ENCODE peak calls at places on chromosomes 6 and 20, in seven cellular contexts. One of them, this sample, is unnamed.

GRCh38 chr6:36657942-36658544 is 20.5 kb upstream of the CDKN1A start:
- DNase-seq in ovary: no peak
- DNase-seq in left ventricle myocardium inferior: no peak
- DNase-seq in right atrium auricular region: no peak
- DNase-seq in mammary epithelial cell: peak; percentile 86
- DNase-seq in transverse colon: no peak
- DNase-seq in lower lobe of right lung: no peak
- DNase-seq in this sample: no peak

GRCh38 chr6:169958510-169958909 is 207.1 kb downstream of the ERMARD start:
- DNase-seq in ovary: no peak
- DNase-seq in left ventricle myocardium inferior: no peak
- DNase-seq in right atrium auricular region: peak; percentile 16
- DNase-seq in mammary epithelial cell: no peak
- DNase-seq in transverse colon: no peak
- DNase-seq in lower lobe of right lung: no peak
- DNase-seq in this sample: no peak

GRCh38 chr6:113649276-113649675 is 207.9 kb upstream of the MARCKS start:
- DNase-seq in ovary: no peak
- DNase-seq in left ventricle myocardium inferior: no peak
- DNase-seq in right atrium auricular region: no peak
- DNase-seq in mammary epithelial cell: peak; percentile 93
- DNase-seq in transverse colon: no peak
- DNase-seq in lower lobe of right lung: no peak
- DNase-seq in this sample: no peak

GRCh38 chr6:158642097-158642601 is 2.4 kb downstream of the DYNLT1 start:
- DNase-seq in ovary: peak; percentile 41
- DNase-seq in left ventricle myocardium inferior: no peak
- DNase-seq in right atrium auricular region: peak; percentile 63
- DNase-seq in mammary epithelial cell: peak; percentile 81
- DNase-seq in transverse colon: no peak
- DNase-seq in lower lobe of right lung: no peak
- DNase-seq in this sample: peak; percentile 84

GRCh38 chr6:14077193-14077853 is 40.2 kb upstream of the CD83 start:
- DNase-seq in ovary: no peak
- DNase-seq in left ventricle myocardium inferior: no peak
- DNase-seq in right atrium auricular region: no peak
- DNase-seq in mammary epithelial cell: no peak
- DNase-seq in transverse colon: no peak
- DNase-seq in lower lobe of right lung: no peak
- DNase-seq in this sample: no peak

GRCh38 chr6:45082091-45082490 is 246.0 kb upstream of the RUNX2 start:
- DNase-seq in ovary: no peak
- DNase-seq in left ventricle myocardium inferior: no peak
- DNase-seq in right atrium auricular region: no peak
- DNase-seq in mammary epithelial cell: no peak
- DNase-seq in transverse colon: no peak
- DNase-seq in lower lobe of right lung: no peak
- DNase-seq in this sample: no peak

GRCh38 chr6:82741996-82742385 is 323.6 kb downstream of the UBE3D start:
- DNase-seq in ovary: no peak
- DNase-seq in left ventricle myocardium inferior: no peak
- DNase-seq in right atrium auricular region: no peak
- DNase-seq in mammary epithelial cell: no peak
- DNase-seq in transverse colon: no peak
- DNase-seq in lower lobe of right lung: no peak
- DNase-seq in this sample: no peak

GRCh38 chr6:170212956-170213636 is 77.8 kb downstream of the DLL1 start:
- DNase-seq in ovary: no peak
- DNase-seq in left ventricle myocardium inferior: no peak
- DNase-seq in right atrium auricular region: peak; percentile 11
- DNase-seq in mammary epithelial cell: no peak
- DNase-seq in transverse colon: no peak
- DNase-seq in lower lobe of right lung: no peak
- DNase-seq in this sample: no peak

GRCh38 chr6:126228001-126228791 is 111.7 kb upstream of the CENPW start:
- DNase-seq in ovary: no peak
- DNase-seq in left ventricle myocardium inferior: no peak
- DNase-seq in right atrium auricular region: no peak
- DNase-seq in mammary epithelial cell: no peak
- DNase-seq in transverse colon: no peak
- DNase-seq in lower lobe of right lung: no peak
- DNase-seq in this sample: no peak

GRCh38 chr6:18254793-18255192 is 9.5 kb downstream of the DEK start:
- DNase-seq in ovary: no peak
- DNase-seq in left ventricle myocardium inferior: no peak
- DNase-seq in right atrium auricular region: no peak
- DNase-seq in mammary epithelial cell: no peak
- DNase-seq in transverse colon: no peak
- DNase-seq in lower lobe of right lung: no peak
- DNase-seq in this sample: no peak

DNA sequence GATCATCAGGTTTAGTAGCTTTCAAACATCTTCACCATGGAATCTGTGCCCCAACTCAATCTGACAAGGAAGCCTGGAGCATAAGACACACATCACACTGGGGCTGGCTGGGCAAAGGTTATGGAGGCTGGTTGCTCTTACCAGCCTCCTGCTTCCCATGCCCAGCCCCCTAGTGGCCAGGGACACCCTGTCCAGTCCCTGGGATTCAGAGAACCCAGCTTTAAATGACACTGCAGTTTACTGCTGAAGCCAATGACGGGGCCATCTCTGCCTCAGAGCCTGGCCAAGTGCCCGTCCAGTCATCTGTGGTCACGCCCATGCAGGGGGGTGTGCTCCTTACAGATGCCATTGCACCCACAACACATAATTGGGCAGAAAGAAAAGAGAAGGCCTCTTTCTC is 272.9 kb downstream of the SMOC2 start:
- DNase-seq in ovary: no peak
- DNase-seq in left ventricle myocardium inferior: no peak
- DNase-seq in right atrium auricular region: no peak
- DNase-seq in mammary epithelial cell: no peak
- DNase-seq in transverse colon: peak; percentile 79
- DNase-seq in lower lobe of right lung: no peak
- DNase-seq in this sample: peak; percentile 33
- TF ChIP-seq CTCF in ovary: no peak
- TF ChIP-seq CTCF in left ventricle myocardium inferior: peak; percentile 41
- TF ChIP-seq CTCF in right atrium auricular region: no peak
- TF ChIP-seq CTCF in mammary epithelial cell: no peak
- TF ChIP-seq CTCF in transverse colon: peak; percentile 66
- TF ChIP-seq CTCF in lower lobe of right lung: peak; percentile 27
- TF ChIP-seq CTCF in this sample: no peak

DNA sequence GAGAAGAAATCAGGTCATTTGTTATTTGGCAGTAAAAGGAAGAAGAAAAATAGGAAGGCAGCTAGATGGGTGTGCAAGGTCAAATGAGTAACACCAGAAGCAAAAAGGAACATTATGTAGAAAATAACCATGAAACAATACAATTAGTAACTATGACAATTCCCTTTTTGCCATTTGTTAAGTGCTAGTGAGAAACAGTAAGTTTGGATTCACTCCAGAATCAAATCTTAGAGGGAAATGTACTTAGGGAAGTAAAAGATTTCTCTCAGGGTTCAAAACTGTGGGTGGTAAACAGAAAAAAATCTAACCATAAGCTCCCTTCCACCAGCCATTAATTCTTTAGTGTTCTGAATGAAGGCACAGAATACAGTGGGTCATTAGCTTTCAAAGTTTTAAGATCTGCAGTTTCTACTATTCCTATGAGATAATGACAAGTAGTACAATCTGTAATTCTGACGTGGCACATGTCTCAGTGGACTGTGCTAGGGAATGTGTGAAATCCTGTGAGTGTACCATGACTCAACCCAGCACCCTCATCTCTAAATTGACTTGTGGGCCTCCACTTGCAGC is 17.1 kb downstream of the REPS1 start:
- DNase-seq in ovary: no peak
- DNase-seq in left ventricle myocardium inferior: no peak
- DNase-seq in right atrium auricular region: peak; percentile 68
- DNase-seq in mammary epithelial cell: peak; percentile 93
- DNase-seq in transverse colon: no peak
- DNase-seq in lower lobe of right lung: no peak
- DNase-seq in this sample: peak; percentile 85
- H3K27ac ChIP-seq in ovary: no peak overlapping the region
- H3K27ac ChIP-seq in left ventricle myocardium inferior: peak overlapping the region; percentile 69
- H3K27ac ChIP-seq in right atrium auricular region: peak overlapping the region; percentile 87
- H3K27ac ChIP-seq in mammary epithelial cell: peak overlapping the region; percentile 93
- H3K27ac ChIP-seq in transverse colon: peak overlapping the region; percentile 36
- H3K27ac ChIP-seq in lower lobe of right lung: peak overlapping the region; percentile 44
- H3K27ac ChIP-seq in this sample: peak overlapping the region; percentile 74

DNA sequence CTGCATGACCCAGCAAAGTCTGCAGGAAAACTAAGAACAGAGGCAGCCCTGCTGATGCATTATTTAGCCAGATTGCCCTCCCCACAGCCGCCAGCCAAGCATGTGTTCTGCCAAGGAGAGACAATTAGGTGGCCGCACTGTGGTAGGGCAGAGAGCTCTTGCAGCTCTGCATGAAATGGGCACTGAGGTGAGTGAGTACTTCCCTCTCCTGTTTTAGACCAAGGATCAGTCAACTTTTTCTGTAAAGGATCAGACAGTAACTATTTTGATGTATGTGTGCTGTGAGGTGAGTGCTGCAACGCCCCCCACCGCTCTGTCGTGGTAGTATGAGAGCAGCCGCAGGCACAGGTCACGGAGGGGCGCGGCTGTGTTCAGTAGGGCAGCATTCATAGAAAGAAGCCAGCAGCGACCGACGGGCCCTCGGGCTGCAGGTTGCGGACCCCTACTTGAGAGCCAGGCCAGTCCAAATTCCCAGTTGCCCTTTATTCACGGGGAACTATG is 23.8 kb upstream of the FAM50B start:
- DNase-seq in ovary: peak; percentile 72
- DNase-seq in left ventricle myocardium inferior: peak; percentile 63
- DNase-seq in right atrium auricular region: peak; percentile 86
- DNase-seq in mammary epithelial cell: peak; percentile 60
- DNase-seq in transverse colon: no peak
- DNase-seq in lower lobe of right lung: peak; percentile 69
- DNase-seq in this sample: no peak
- TF ChIP-seq CTCF in ovary: no peak
- TF ChIP-seq CTCF in left ventricle myocardium inferior: peak; percentile 58
- TF ChIP-seq CTCF in right atrium auricular region: no peak
- TF ChIP-seq CTCF in mammary epithelial cell: peak; percentile 61
- TF ChIP-seq CTCF in transverse colon: no peak
- TF ChIP-seq CTCF in lower lobe of right lung: peak; percentile 44
- TF ChIP-seq CTCF in this sample: peak; percentile 48

GRCh38 chr6:27726620-27727023 is 185.6 kb downstream of the OR2B2 start:
- DNase-seq in ovary: no peak
- DNase-seq in left ventricle myocardium inferior: no peak
- DNase-seq in right atrium auricular region: no peak
- DNase-seq in mammary epithelial cell: peak; percentile 67
- DNase-seq in transverse colon: no peak
- DNase-seq in lower lobe of right lung: no peak
- DNase-seq in this sample: peak; percentile 15
- H3K27ac ChIP-seq in ovary: no peak overlapping the region
- H3K27ac ChIP-seq in left ventricle myocardium inferior: no peak overlapping the region
- H3K27ac ChIP-seq in right atrium auricular region: no peak overlapping the region
- H3K27ac ChIP-seq in mammary epithelial cell: no peak overlapping the region
- H3K27ac ChIP-seq in transverse colon: no peak overlapping the region
- H3K27ac ChIP-seq in lower lobe of right lung: no peak overlapping the region
- H3K27ac ChIP-seq in this sample: no peak overlapping the region

GRCh38 chr6:32196682-32197616 is 4.5 kb upstream of the GPSM3 start:
- DNase-seq in ovary: peak; percentile 71
- DNase-seq in left ventricle myocardium inferior: peak; percentile 55
- DNase-seq in right atrium auricular region: no peak
- DNase-seq in mammary epithelial cell: no peak
- DNase-seq in transverse colon: peak; percentile 40
- DNase-seq in lower lobe of right lung: no peak
- DNase-seq in this sample: no peak
- TF ChIP-seq CTCF in ovary: no peak
- TF ChIP-seq CTCF in left ventricle myocardium inferior: no peak
- TF ChIP-seq CTCF in right atrium auricular region: no peak
- TF ChIP-seq CTCF in mammary epithelial cell: no peak
- TF ChIP-seq CTCF in transverse colon: no peak
- TF ChIP-seq CTCF in lower lobe of right lung: no peak
- TF ChIP-seq CTCF in this sample: no peak

DNA sequence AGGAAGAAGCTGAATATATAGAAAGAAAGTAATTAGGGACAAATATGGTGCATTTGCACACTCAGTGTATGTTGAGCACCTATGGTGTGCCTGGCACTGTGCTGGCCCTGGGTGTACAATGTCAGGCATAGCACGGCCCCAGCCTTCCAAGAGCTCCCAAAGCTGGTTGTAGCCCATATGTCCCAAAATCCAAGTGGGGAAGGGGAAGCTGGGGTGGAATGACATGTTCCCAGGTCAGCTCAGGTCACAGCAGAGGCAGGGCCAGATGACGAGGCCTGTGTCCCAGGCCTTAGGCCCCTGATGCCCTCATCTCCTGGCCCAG is 170.0 kb downstream of the VEGFA start:
- DNase-seq in ovary: no peak
- DNase-seq in left ventricle myocardium inferior: no peak
- DNase-seq in right atrium auricular region: no peak
- DNase-seq in mammary epithelial cell: no peak
- DNase-seq in transverse colon: no peak
- DNase-seq in lower lobe of right lung: no peak
- DNase-seq in this sample: no peak
- H3K27ac ChIP-seq in ovary: no peak overlapping the region
- H3K27ac ChIP-seq in left ventricle myocardium inferior: no peak overlapping the region
- H3K27ac ChIP-seq in right atrium auricular region: no peak overlapping the region
- H3K27ac ChIP-seq in mammary epithelial cell: no peak overlapping the region
- H3K27ac ChIP-seq in transverse colon: no peak overlapping the region
- H3K27ac ChIP-seq in lower lobe of right lung: no peak overlapping the region
- H3K27ac ChIP-seq in this sample: no peak overlapping the region

GRCh38 chr20:36217226-36217625 is 19.1 kb upstream of the AAR2 start:
- DNase-seq in ovary: no peak
- DNase-seq in left ventricle myocardium inferior: no peak
- DNase-seq in right atrium auricular region: no peak
- DNase-seq in mammary epithelial cell: no peak
- DNase-seq in transverse colon: no peak
- DNase-seq in lower lobe of right lung: no peak
- DNase-seq in this sample: peak; percentile 48
- TF ChIP-seq CTCF in ovary: no peak
- TF ChIP-seq CTCF in left ventricle myocardium inferior: no peak
- TF ChIP-seq CTCF in right atrium auricular region: no peak
- TF ChIP-seq CTCF in mammary epithelial cell: peak; percentile 11
- TF ChIP-seq CTCF in transverse colon: no peak
- TF ChIP-seq CTCF in lower lobe of right lung: no peak
- TF ChIP-seq CTCF in this sample: no peak

GRCh38 chr20:44618318-44618731 is 33.2 kb downstream of the ADA start:
- DNase-seq in ovary: peak; percentile 45
- DNase-seq in left ventricle myocardium inferior: peak; percentile 65
- DNase-seq in right atrium auricular region: no peak
- DNase-seq in mammary epithelial cell: peak; percentile 26
- DNase-seq in transverse colon: peak; percentile 51
- DNase-seq in lower lobe of right lung: no peak
- DNase-seq in this sample: no peak
- H3K27ac ChIP-seq in ovary: no peak overlapping the region
- H3K27ac ChIP-seq in left ventricle myocardium inferior: peak overlapping the region; percentile 91
- H3K27ac ChIP-seq in right atrium auricular region: peak overlapping the region; percentile 19
- H3K27ac ChIP-seq in mammary epithelial cell: no peak overlapping the region
- H3K27ac ChIP-seq in transverse colon: no peak overlapping the region
- H3K27ac ChIP-seq in lower lobe of right lung: no peak overlapping the region
- H3K27ac ChIP-seq in this sample: peak overlapping the region; percentile 1

GRCh38 chr6:135514706-135515105 is 17.2 kb upstream of the AHI1 start:
- DNase-seq in ovary: no peak
- DNase-seq in left ventricle myocardium inferior: no peak
- DNase-seq in right atrium auricular region: no peak
- DNase-seq in mammary epithelial cell: no peak
- DNase-seq in transverse colon: no peak
- DNase-seq in lower lobe of right lung: no peak
- DNase-seq in this sample: no peak
- TF ChIP-seq CTCF in ovary: no peak
- TF ChIP-seq CTCF in left ventricle myocardium inferior: no peak
- TF ChIP-seq CTCF in right atrium auricular region: no peak
- TF ChIP-seq CTCF in mammary epithelial cell: no peak
- TF ChIP-seq CTCF in transverse colon: no peak
- TF ChIP-seq CTCF in lower lobe of right lung: no peak
- TF ChIP-seq CTCF in this sample: no peak

This sample was measured in RWPE1.